ENCODE peak calls at places on chromosomes 11 and 22, in eight cellular contexts. B, V, X, W, N, I, U and Q are unnamed samples.

GRCh38 chr11:115363426-115363825 is 140.8 kb downstream of the CADM1 start:
- DNase-seq in B (no peak), V (no peak), X (no peak), W (no peak), N (no peak), I (no peak), U (no peak), Q (no peak)

GRCh38 chr11:11672101-11672500 is 50.3 kb upstream of the GALNT18 start:
- DNase-seq in B (no peak), V (no peak), X (no peak), W (no peak), N (no peak), I (no peak), U (no peak), Q (no peak)

GRCh38 chr11:126528075-126528474 is 172.6 kb downstream of the ST3GAL4 start:
- DNase-seq in B (no peak), V (no peak), X (no peak), W (no peak), N (no peak), I (no peak), U (no peak), Q (no peak)

GRCh38 chr11:12685229-12685628 is 11.0 kb downstream of the TEAD1 start:
- DNase-seq in B (no peak), V (no peak), X (peak), W (no peak), N (no peak), I (no peak), U (no peak), Q (no peak)

GRCh38 chr11:92026664-92027063 is 198.0 kb upstream of the FAT3 start:
- DNase-seq in B (no peak), V (no peak), X (no peak), W (no peak), N (no peak), I (no peak), U (no peak), Q (no peak)

GRCh38 chr11:9028591-9028990 is 24.8 kb upstream of the NRIP3 start:
- DNase-seq in B (no peak), V (no peak), X (no peak), W (no peak), N (no peak), I (no peak), U (no peak), Q (no peak)

GRCh38 chr11:87809256-87809655 is 366.0 kb downstream of the RAB38 start:
- DNase-seq in B (no peak), V (no peak), X (no peak), W (no peak), N (no peak), I (no peak), U (no peak), Q (no peak)

GRCh38 chr22:36362819-36363377 is 24.9 kb downstream of the MYH9 start:
- DNase-seq in B (no peak), V (no peak), X (peak), W (no peak), N (no peak), I (no peak), U (no peak), Q (no peak)

GRCh38 chr22:42353883-42354727 is 78.1 kb downstream of the NFAM1 start:
- DNase-seq in B (no peak), V (no peak), X (no peak), W (no peak), N (no peak), I (peak), U (no peak), Q (peak)

GRCh38 chr11:93740031-93740801 is 1.1 kb downstream of the TAF1D start:
- DNase-seq in B (no peak), V (no peak), X (peak), W (peak), N (no peak), I (no peak), U (peak), Q (no peak)

GRCh38 chr11:132058211-132058772 is 687.9 kb downstream of the NTM start:
- DNase-seq in B (no peak), V (no peak), X (no peak), W (no peak), N (no peak), I (no peak), U (no peak), Q (no peak)

GRCh38 chr11:68855205-68855978 is 13.7 kb upstream of the CPT1A start:
- DNase-seq in B (no peak), V (no peak), X (no peak), W (peak), N (peak), I (no peak), U (no peak), Q (peak)

GRCh38 chr11:8309311-8309710 is 45.6 kb upstream of the LMO1 start:
- DNase-seq in B (no peak), V (no peak), X (no peak), W (no peak), N (no peak), I (no peak), U (no peak), Q (no peak)

GRCh38 chr11:103803062-103803461 is 233.4 kb upstream of the DDI1 start:
- DNase-seq in B (no peak), V (no peak), X (no peak), W (no peak), N (no peak), I (no peak), U (no peak), Q (no peak)

GRCh38 chr11:19656140-19656541 is 56.5 kb upstream of the NAV2 start:
- DNase-seq in B (no peak), V (no peak), X (no peak), W (no peak), N (no peak), I (no peak), U (no peak), Q (no peak)